ENCODE peak calls at places on chromosome 13, in seven cellular contexts. One of them, this sample, is unnamed.

GRCh38 chr13:113657851-113658741 is at the start of gene ATP4B:
- DNase-seq in CD4-positive, alpha-beta memory T cell: no peak
- DNase-seq in tibial artery: no peak
- DNase-seq in T-helper 9 cell: no peak
- DNase-seq in M059J: no peak
- DNase-seq in endodermal cell: peak
- DNase-seq in frontal cortex: no peak
- DNase-seq in this sample: no peak

GRCh38 chr13:27918041-27918917 is 1.5 kb upstream of the PDX1 start:
- DNase-seq in T-helper 9 cell: no peak
- DNase-seq in endodermal cell: peak
- DNase-seq in CD4-positive, alpha-beta memory T cell: no peak
- DNase-seq in frontal cortex: no peak
- DNase-seq in tibial artery: no peak
- DNase-seq in M059J: no peak
- DNase-seq in this sample: no peak

GRCh38 chr13:33119886-33120543 is 103.8 kb downstream of the KL start:
- DNase-seq in frontal cortex: no peak
- DNase-seq in CD4-positive, alpha-beta memory T cell: no peak
- DNase-seq in M059J: peak
- DNase-seq in T-helper 9 cell: no peak
- DNase-seq in endodermal cell: no peak
- DNase-seq in tibial artery: no peak
- DNase-seq in this sample: no peak

GRCh38 chr13:44819245-44819644 is 170.0 kb downstream of the NUFIP1 start:
- DNase-seq in tibial artery: no peak
- DNase-seq in M059J: peak
- DNase-seq in T-helper 9 cell: no peak
- DNase-seq in CD4-positive, alpha-beta memory T cell: no peak
- DNase-seq in frontal cortex: no peak
- DNase-seq in endodermal cell: peak
- DNase-seq in this sample: no peak

GRCh38 chr13:21256351-21256761 is 79.9 kb downstream of the MRPL57 start:
- DNase-seq in M059J: no peak
- DNase-seq in tibial artery: no peak
- DNase-seq in T-helper 9 cell: no peak
- DNase-seq in endodermal cell: no peak
- DNase-seq in CD4-positive, alpha-beta memory T cell: no peak
- DNase-seq in frontal cortex: no peak
- DNase-seq in this sample: no peak

GRCh38 chr13:84377071-84377470 is 494.8 kb upstream of the SLITRK1 start:
- DNase-seq in frontal cortex: no peak
- DNase-seq in T-helper 9 cell: no peak
- DNase-seq in CD4-positive, alpha-beta memory T cell: no peak
- DNase-seq in M059J: no peak
- DNase-seq in endodermal cell: no peak
- DNase-seq in tibial artery: no peak
- DNase-seq in this sample: no peak

GRCh38 chr13:34346626-34347025 is 528.7 kb downstream of the RFC3 start:
- DNase-seq in T-helper 9 cell: no peak
- DNase-seq in endodermal cell: no peak
- DNase-seq in tibial artery: no peak
- DNase-seq in frontal cortex: no peak
- DNase-seq in CD4-positive, alpha-beta memory T cell: no peak
- DNase-seq in M059J: peak
- DNase-seq in this sample: no peak

GRCh38 chr13:54637377-54637776 is 1608.8 kb downstream of the OLFM4 start:
- DNase-seq in endodermal cell: peak
- DNase-seq in frontal cortex: no peak
- DNase-seq in T-helper 9 cell: no peak
- DNase-seq in tibial artery: no peak
- DNase-seq in CD4-positive, alpha-beta memory T cell: no peak
- DNase-seq in M059J: no peak
- DNase-seq in this sample: no peak

GRCh38 chr13:110617326-110618072 is 2.2 kb downstream of the NAXD start:
- DNase-seq in CD4-positive, alpha-beta memory T cell: no peak
- DNase-seq in tibial artery: no peak
- DNase-seq in M059J: peak
- DNase-seq in endodermal cell: no peak
- DNase-seq in T-helper 9 cell: no peak
- DNase-seq in frontal cortex: no peak
- DNase-seq in this sample: peak

GRCh38 chr13:50222569-50223332 is 207.5 kb downstream of the KCNRG start:
- DNase-seq in frontal cortex: no peak
- DNase-seq in M059J: peak
- DNase-seq in endodermal cell: no peak
- DNase-seq in CD4-positive, alpha-beta memory T cell: peak
- DNase-seq in tibial artery: peak
- DNase-seq in T-helper 9 cell: no peak
- DNase-seq in this sample: peak

GRCh38 chr13:41296879-41297646 is 14.0 kb upstream of the NAA16 start:
- DNase-seq in T-helper 9 cell: no peak
- DNase-seq in endodermal cell: no peak
- DNase-seq in M059J: peak
- DNase-seq in frontal cortex: no peak
- DNase-seq in tibial artery: no peak
- DNase-seq in CD4-positive, alpha-beta memory T cell: no peak
- DNase-seq in this sample: no peak

GRCh38 chr13:20796791-20797513 is 23.2 kb upstream of the EEF1AKMT1 start:
- DNase-seq in endodermal cell: no peak
- DNase-seq in CD4-positive, alpha-beta memory T cell: no peak
- DNase-seq in tibial artery: no peak
- DNase-seq in T-helper 9 cell: no peak
- DNase-seq in M059J: peak
- DNase-seq in frontal cortex: no peak
- DNase-seq in this sample: no peak

GRCh38 chr13:111577429-111577828 is 257.0 kb downstream of the TEX29 start:
- DNase-seq in T-helper 9 cell: no peak
- DNase-seq in M059J: no peak
- DNase-seq in tibial artery: no peak
- DNase-seq in endodermal cell: no peak
- DNase-seq in CD4-positive, alpha-beta memory T cell: no peak
- DNase-seq in frontal cortex: no peak
- DNase-seq in this sample: no peak

GRCh38 chr13:110166598-110166997 is 140.4 kb downstream of the COL4A1 start:
- DNase-seq in T-helper 9 cell: no peak
- DNase-seq in frontal cortex: no peak
- DNase-seq in tibial artery: no peak
- DNase-seq in CD4-positive, alpha-beta memory T cell: no peak
- DNase-seq in M059J: no peak
- DNase-seq in endodermal cell: peak
- DNase-seq in this sample: no peak

GRCh38 chr13:92843549-92843948 is 383.1 kb upstream of the GPC6 start:
- DNase-seq in frontal cortex: no peak
- DNase-seq in endodermal cell: no peak
- DNase-seq in T-helper 9 cell: no peak
- DNase-seq in M059J: peak
- DNase-seq in CD4-positive, alpha-beta memory T cell: no peak
- DNase-seq in tibial artery: no peak
- DNase-seq in this sample: peak

GRCh38 chr13:103931396-103931795 is 865.2 kb upstream of the SLC10A2 start:
- DNase-seq in frontal cortex: no peak
- DNase-seq in CD4-positive, alpha-beta memory T cell: no peak
- DNase-seq in endodermal cell: no peak
- DNase-seq in T-helper 9 cell: no peak
- DNase-seq in M059J: peak
- DNase-seq in tibial artery: no peak
- DNase-seq in this sample: no peak

GRCh38 chr13:60931858-60932546 is 483.6 kb downstream of the PCDH20 start:
- DNase-seq in tibial artery: no peak
- DNase-seq in frontal cortex: no peak
- DNase-seq in CD4-positive, alpha-beta memory T cell: no peak
- DNase-seq in T-helper 9 cell: no peak
- DNase-seq in endodermal cell: no peak
- DNase-seq in M059J: no peak
- DNase-seq in this sample: no peak

GRCh38 chr13:97962887-97963286 is 9.4 kb downstream of the IPO5 start:
- DNase-seq in CD4-positive, alpha-beta memory T cell: no peak
- DNase-seq in frontal cortex: no peak
- DNase-seq in endodermal cell: no peak
- DNase-seq in tibial artery: no peak
- DNase-seq in M059J: no peak
- DNase-seq in T-helper 9 cell: no peak
- DNase-seq in this sample: no peak

GRCh38 chr13:112250788-112251445 is 125.2 kb upstream of the SPACA7 start:
- DNase-seq in T-helper 9 cell: no peak
- DNase-seq in frontal cortex: no peak
- DNase-seq in tibial artery: no peak
- DNase-seq in CD4-positive, alpha-beta memory T cell: no peak
- DNase-seq in M059J: no peak
- DNase-seq in endodermal cell: peak
- DNase-seq in this sample: no peak

GRCh38 chr13:51704399-51705306 is 99.3 kb downstream of the DHRS12 start:
- DNase-seq in T-helper 9 cell: no peak
- DNase-seq in CD4-positive, alpha-beta memory T cell: no peak
- DNase-seq in frontal cortex: no peak
- DNase-seq in endodermal cell: no peak
- DNase-seq in M059J: no peak
- DNase-seq in tibial artery: no peak
- DNase-seq in this sample: no peak